ENCODE peak calls at places on chromosomes 1 and 21, in four cellular contexts. S, Y, J and B are unnamed samples.

GRCh38 chr1:175078629-175079028 is 11.0 kb downstream of the TNN start:
- DNase-seq in J (no peak), Y (no peak), S (no peak), B (no peak)

GRCh38 chr1:172180886-172181285 is 239.6 kb upstream of the C1orf105 start:
- DNase-seq in J (no peak), S (peak; percentile 79), Y (no peak), B (no peak)

GRCh38 chr1:222382171-222382570 is 165.7 kb downstream of the HHIPL2 start:
- DNase-seq in Y (no peak), S (no peak), J (no peak), B (no peak)

GRCh38 chr21:39661740-39662139 is 49.0 kb downstream of the B3GALT5 start:
- DNase-seq in J (no peak), Y (no peak), S (no peak), B (no peak)

GRCh38 chr1:35345439-35345981 is 77.0 kb downstream of the ZMYM4 start:
- DNase-seq in S (peak; percentile 51), J (no peak), Y (no peak), B (no peak)

GRCh38 chr1:206581571-206581981 is 30.7 kb downstream of the EIF2D start:
- DNase-seq in Y (peak; percentile 85), S (no peak), J (peak; percentile 77), B (no peak)

GRCh38 chr1:99481391-99481996 is 164.4 kb upstream of the PALMD start:
- DNase-seq in S (peak; percentile 84), Y (no peak), J (no peak), B (no peak)

GRCh38 chr1:8191474-8191873 is 126.4 kb upstream of the SLC45A1 start:
- DNase-seq in S (no peak), Y (no peak), J (no peak), B (no peak)

GRCh38 chr1:234500269-234500668 is 21.3 kb upstream of the TARBP1 start:
- DNase-seq in J (no peak), Y (no peak), S (no peak), B (no peak)

GRCh38 chr1:24119859-24120756 is 8.2 kb upstream of the MYOM3 start:
- DNase-seq in Y (no peak), S (peak; percentile 41), J (no peak), B (no peak)

GRCh38 chr1:229817936-229818335 is 191.9 kb downstream of the URB2 start:
- DNase-seq in S (no peak), J (no peak), Y (no peak), B (no peak)

GRCh38 chr1:78619446-78619802 is 824 bp upstream of the IFI44L start:
- DNase-seq in J (no peak), S (no peak), Y (no peak), B (no peak)

GRCh38 chr1:162548170-162548569 is 13.4 kb upstream of the UAP1 start:
- DNase-seq in S (peak; percentile 54), J (peak; percentile 6), Y (no peak), B (no peak)

GRCh38 chr21:37389456-37389855 is 22.9 kb downstream of the DYRK1A start:
- DNase-seq in J (no peak), S (no peak), Y (no peak), B (no peak)

GRCh38 chr1:224203243-224204016 is 20.4 kb downstream of the DEGS1 start:
- DNase-seq in Y (peak; percentile 46), S (peak; percentile 80), J (no peak), B (no peak)

GRCh38 chr1:238558156-238558555 is 667.4 kb upstream of the ZP4 start:
- DNase-seq in S (peak; percentile 79), J (no peak), Y (no peak), B (no peak)

GRCh38 chr1:230707732-230708630 is 5.9 kb downstream of the AGT start:
- DNase-seq in S (no peak), Y (no peak), J (no peak), B (no peak)

GRCh38 chr1:240101737-240102136 is 10.1 kb downstream of the FMN2 start:
- DNase-seq in J (no peak), Y (no peak), S (no peak), B (no peak)

GRCh38 chr1:165290143-165290542 is 66.4 kb downstream of the LMX1A start:
- DNase-seq in S (peak; percentile 11), Y (no peak), J (no peak), B (no peak)

GRCh38 chr1:101253976-101254660 is 17.3 kb downstream of the S1PR1 start:
- DNase-seq in S (no peak), J (no peak), Y (no peak), B (no peak)

GRCh38 chr1:23618586-23619083 is 59.3 kb upstream of the ID3 start:
- DNase-seq in S (no peak), J (no peak), Y (no peak), B (no peak)

GRCh38 chr1:182143825-182144661 is 82.5 kb upstream of the ZNF648 start:
- DNase-seq in S (peak; percentile 60), Y (no peak), J (no peak), B (no peak)